ENCODE peak calls at places on chromosomes 5 and 9, in seven cellular contexts. V, U, G, S, N, B and P are unnamed samples.
A peak's percentile ranks its signal among the peaks of the same experiment; 100 is the strongest.

GRCh38 chr5:30156156-30156555 is 1037.3 kb upstream of the CDH6 start:
- DNase-seq in N (no peak), S (no peak), G (no peak), V (no peak), U (no peak), B (no peak), P (no peak)

GRCh38 chr9:38263534-38263933 is 129.0 kb upstream of the ALDH1B1 start:
- DNase-seq in G (no peak), U (no peak), N (no peak), S (no peak), V (peak; percentile 48), B (peak; percentile 53), P (no peak)

GRCh38 chr5:31864015-31864414 is 225.1 kb downstream of the PDZD2 start:
- DNase-seq in N (no peak), G (no peak), S (no peak), B (no peak), V (peak; percentile 32), U (peak; percentile 84), P (no peak)

GRCh38 chr5:27947088-27947487 is 908.7 kb upstream of the CDH9 start:
- DNase-seq in B (no peak), N (no peak), G (no peak), U (no peak), S (no peak), V (no peak), P (no peak)

GRCh38 chr9:132703336-132703735 is 33.1 kb downstream of the GTF3C4 start:
- DNase-seq in G (no peak), S (no peak), N (no peak), V (no peak), B (no peak), U (no peak), P (no peak)

GRCh38 chr5:55022454-55022853 is 1.6 kb upstream of the GZMK start:
- DNase-seq in S (no peak), G (no peak), U (no peak), B (no peak), V (no peak), N (no peak), P (no peak)

GRCh38 chr9:5574998-5575397 is 53.9 kb upstream of the RIC1 start:
- DNase-seq in V (peak; percentile 23), S (no peak), B (no peak), N (no peak), G (no peak), U (no peak), P (no peak)

GRCh38 chr9:109817846-109818472 is 38.0 kb downstream of the PALM2AKAP2 start:
- DNase-seq in N (peak; percentile 86), B (peak; percentile 88), V (peak; percentile 97), U (peak; percentile 45), S (no peak), G (peak; percentile 68), P (no peak)

GRCh38 chr5:150321784-150322183 is 19.1 kb upstream of the ARSI start:
- DNase-seq in G (no peak), V (no peak), S (no peak), U (no peak), N (no peak), B (no peak), P (no peak)

GRCh38 chr5:123673107-123673506 is 161.1 kb downstream of the CSNK1G3 start:
- DNase-seq in U (no peak), B (peak; percentile 5), G (no peak), S (no peak), V (peak; percentile 8), N (no peak), P (no peak)

GRCh38 chr5:1800470-1801060 is 642 bp upstream of the NDUFS6 start:
- DNase-seq in B (peak; percentile 64), U (no peak), G (peak; percentile 21), V (peak; percentile 34), N (no peak), S (no peak), P (no peak)
- TF ChIP-seq POLR2AphosphoS5 in B (no peak), U (no peak), G (no peak), V (no peak), N (no peak), S (no peak), P (no peak)

GRCh38 chr5:173486355-173486754 is 130.1 kb downstream of the BOD1 start:
- DNase-seq in G (no peak), U (no peak), B (no peak), V (no peak), S (no peak), N (no peak), P (no peak)
- TF ChIP-seq POLR2AphosphoS5 in G (no peak), U (no peak), B (no peak), V (no peak), S (no peak), N (peak; percentile 82), P (no peak)

GRCh38 chr9:100591639-100592412 is 13.9 kb downstream of the CAVIN4 start:
- DNase-seq in N (no peak), G (no peak), S (no peak), U (no peak), B (no peak), V (no peak), P (no peak)
- TF ChIP-seq POLR2AphosphoS5 in N (no peak), G (no peak), S (no peak), U (no peak), B (no peak), V (no peak), P (no peak)

GRCh38 chr5:38404236-38404635 is 145.9 kb downstream of the EGFLAM start:
- DNase-seq in S (no peak), G (no peak), U (no peak), V (no peak), B (no peak), N (no peak), P (no peak)
- TF ChIP-seq POLR2AphosphoS5 in S (no peak), G (no peak), U (no peak), V (no peak), B (no peak), N (no peak), P (no peak)

GRCh38 chr5:116395708-116396203 is 178.9 kb downstream of the SEMA6A start:
- DNase-seq in V (no peak), G (no peak), U (no peak), B (peak; percentile 54), S (no peak), N (no peak), P (no peak)
- TF ChIP-seq POLR2AphosphoS5 in V (no peak), G (no peak), U (no peak), B (no peak), S (no peak), N (peak; percentile 56), P (peak; percentile 16)